ENCODE peak calls at places on chromosomes 1 and 21, in eight cellular contexts. C, H, G, O, S, A, Z and K are unnamed samples.

GRCh38 chr1:243268751-243269460 is 13.1 kb downstream of the SDCCAG8 start:
- DNase-seq in C (no peak), S (no peak), G (no peak), Z (no peak), O (no peak), A (no peak), H (no peak), K (no peak)

GRCh38 chr1:26970810-26971209 is 10.5 kb upstream of the KDF1 start:
- DNase-seq in H (no peak), A (no peak), O (no peak), S (peak), C (no peak), Z (no peak), G (no peak), K (no peak)

GRCh38 chr1:81801032-81801833 is 499 bp downstream of the ADGRL2 start:
- DNase-seq in G (peak), O (peak), C (peak), S (peak), Z (peak), H (peak), A (peak), K (peak)

GRCh38 chr1:172821609-172822274 is 162.8 kb downstream of the FASLG start:
- DNase-seq in S (no peak), O (peak), G (peak), C (peak), A (peak), Z (no peak), H (peak), K (no peak)

GRCh38 chr21:20943476-20944085 is 54.6 kb upstream of the NCAM2 start:
- DNase-seq in H (no peak), G (no peak), S (no peak), O (no peak), Z (no peak), C (no peak), A (no peak), K (no peak)

GRCh38 chr21:16976132-16976666 is 536.6 kb upstream of the CXADR start:
- DNase-seq in H (no peak), O (no peak), Z (no peak), S (no peak), A (no peak), C (no peak), G (no peak), K (no peak)

GRCh38 chr1:43536196-43536863 is 5.6 kb downstream of the PTPRF start:
- DNase-seq in S (peak), Z (no peak), C (no peak), O (no peak), A (no peak), H (no peak), G (no peak), K (no peak)

GRCh38 chr1:245070836-245071615 is 83.8 kb upstream of the KIF26B start:
- DNase-seq in H (no peak), Z (no peak), C (no peak), O (no peak), G (no peak), A (no peak), S (no peak), K (no peak)

GRCh38 chr21:44370771-44371410 is 17.5 kb downstream of the TRPM2 start:
- DNase-seq in H (no peak), Z (peak), S (peak), C (no peak), G (no peak), A (no peak), O (no peak), K (no peak)

GRCh38 chr1:20137055-20137454 is 2.1 kb upstream of the PLA2G2F start:
- DNase-seq in H (no peak), A (no peak), S (no peak), O (no peak), Z (peak), G (no peak), C (no peak), K (no peak)

GRCh38 chr21:41806773-41807172 is 39.9 kb upstream of the RIPK4 start:
- DNase-seq in A (no peak), C (no peak), H (no peak), O (no peak), S (no peak), Z (no peak), G (no peak), K (no peak)